ENCODE peak calls at places on chromosomes 2 and 18, in six cellular contexts. E is hepatocyte, N is NCI-H1105 treated with DMSO at 0.1 percent for 48 hours, V is left ventricle myocardium inferior, F is progenitor cell of endocrine pancreas, A is MCF 10A. C is an unnamed sample.

GRCh38 chr18:24443870-24444269 is 16.6 kb upstream of the HRH4 start:
- DNase-seq in A (no peak), N (no peak), F (no peak), V (no peak), E (no peak), C (no peak)

GRCh38 chr2:4219571-4219970 is 516.2 kb downstream of the DCDC2C start:
- DNase-seq in E (no peak), A (no peak), N (no peak), F (no peak), V (no peak), C (no peak)

GRCh38 chr18:8933714-8934284 is 168.7 kb upstream of the NDUFV2 start:
- DNase-seq in V (no peak), F (no peak), A (peak), E (no peak), N (no peak), C (peak)

GRCh38 chr2:86020984-86021383 is 84.7 kb downstream of the POLR1A start:
- DNase-seq in N (no peak), V (peak), A (no peak), E (no peak), F (no peak), C (no peak)

GRCh38 chr2:18209934-18210639 is 331.6 kb downstream of the KCNS3 start:
- DNase-seq in N (peak), A (peak), V (no peak), E (no peak), F (no peak), C (no peak)

GRCh38 chr2:47501374-47502200 is 98.6 kb downstream of the MSH2 start:
- DNase-seq in N (no peak), F (no peak), E (no peak), V (no peak), A (peak), C (no peak)

GRCh38 chr2:26460613-26461031 is 17.3 kb downstream of the OTOF start:
- DNase-seq in E (no peak), V (no peak), A (no peak), F (no peak), N (no peak), C (no peak)

GRCh38 chr2:152098798-152099654 is at the start of gene CACNB4:
- DNase-seq in V (no peak), F (no peak), A (no peak), N (peak), E (peak), C (no peak)

GRCh38 chr2:23293063-23293462 is 91.9 kb upstream of the KLHL29 start:
- DNase-seq in F (no peak), E (no peak), A (peak), V (peak), N (no peak), C (no peak)

GRCh38 chr2:213232649-213233437 is 51.4 kb upstream of the SPAG16 start:
- DNase-seq in F (no peak), N (no peak), E (no peak), A (no peak), V (no peak), C (no peak)

GRCh38 chr2:91748869-91749268 is 3057.4 kb downstream of the RPIA start:
- DNase-seq in N (no peak), F (no peak), E (no peak), A (no peak), V (no peak), C (no peak)

GRCh38 chr2:46097714-46098480 is 199.3 kb upstream of the EPAS1 start:
- DNase-seq in N (peak), E (peak), A (peak), F (no peak), V (no peak), C (peak)